ENCODE peak calls at places on chromosomes 6 and 20, in six cellular contexts. I is psoas muscle; C is body of pancreas; B is CD8-positive, alpha-beta memory T cell; L is MM.1S; N is PC-9. S is an unnamed sample.

GRCh38 chr6:68634503-68635411 is at the start of gene ADGRB3:
- DNase-seq in I (peak), C (peak), B (no peak), L (peak), N (peak), S (peak)

GRCh38 chr6:108750801-108751200 is 97.4 kb upstream of the ARMC2 start:
- DNase-seq in I (no peak), C (no peak), B (no peak), L (no peak), N (no peak), S (no peak)

GRCh38 chr6:5398530-5398929 is 137.2 kb downstream of the FARS2 start:
- DNase-seq in I (no peak), C (no peak), B (no peak), L (peak), N (no peak), S (no peak)

GRCh38 chr6:120671519-120671918 is 662.8 kb downstream of the TBC1D32 start:
- DNase-seq in I (no peak), C (no peak), B (no peak), L (no peak), N (no peak), S (no peak)

GRCh38 chr6:12801141-12801540 is 84.6 kb downstream of the PHACTR1 start:
- DNase-seq in I (no peak), C (no peak), B (no peak), L (no peak), N (no peak), S (no peak)

GRCh38 chr6:41411961-41412360 is 76.6 kb downstream of the NCR2 start:
- DNase-seq in I (no peak), C (no peak), B (no peak), L (no peak), N (no peak), S (no peak)

GRCh38 chr6:140537211-140537610 is 1162.8 kb upstream of the CITED2 start:
- DNase-seq in I (no peak), C (no peak), B (no peak), L (no peak), N (no peak), S (no peak)

GRCh38 chr6:41896280-41896679 is 1.1 kb upstream of the USP49 start:
- DNase-seq in I (no peak), C (no peak), B (no peak), L (no peak), N (no peak), S (no peak)

DNA sequence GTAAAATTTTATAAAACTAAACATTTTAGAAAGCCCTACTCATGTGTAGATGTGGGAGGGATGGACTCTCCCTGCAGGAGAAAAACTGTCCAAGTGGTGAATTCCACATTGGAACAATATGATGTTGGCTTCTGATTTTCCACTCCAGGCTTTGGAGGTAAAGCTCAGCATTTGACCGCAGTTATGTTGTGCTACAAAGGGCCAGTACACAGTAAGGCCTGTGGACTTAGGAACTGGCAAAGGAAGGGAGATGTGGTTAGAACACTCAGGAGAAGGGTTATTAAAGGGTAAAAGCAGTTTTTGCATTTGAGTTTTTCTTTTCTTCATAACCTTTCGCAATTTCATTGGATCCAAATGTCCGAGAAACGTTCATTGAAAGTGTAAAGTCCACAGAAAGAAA is 150.3 kb upstream of the SASH1 start:
- DNase-seq in I (no peak), C (no peak), B (no peak), L (no peak), N (no peak), S (no peak)
- H3K27ac ChIP-seq in I (peak), C (no peak), B (no peak), L (no peak), N (peak), S (peak)

GRCh38 chr20:38050691-38051090 is 17.1 kb downstream of the RPRD1B start:
- DNase-seq in I (no peak), C (no peak), B (no peak), L (no peak), N (no peak), S (no peak)
- H3K27ac ChIP-seq in I (peak), C (no peak), B (no peak), L (peak), N (no peak), S (no peak)

DNA sequence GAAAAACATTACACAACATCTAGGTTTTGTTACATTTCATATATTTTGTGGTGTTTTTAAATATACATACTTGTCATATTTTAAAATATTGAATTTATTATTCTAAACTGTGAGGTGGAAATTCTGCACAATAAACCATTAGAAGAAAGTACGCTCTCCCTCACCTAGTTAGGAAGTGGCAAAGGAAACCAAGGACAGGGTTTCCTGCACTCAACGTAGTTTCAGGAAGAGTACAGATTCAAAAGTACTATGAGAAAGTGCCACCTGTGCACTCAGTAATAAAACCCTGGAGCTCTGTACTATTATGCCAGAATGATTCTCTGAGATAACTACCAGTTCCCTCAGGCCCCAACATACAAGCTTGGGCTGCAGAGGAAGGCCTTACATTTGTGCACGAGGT is 54.6 kb upstream of the MRAP2 start:
- DNase-seq in I (no peak), C (no peak), B (no peak), L (no peak), N (no peak), S (no peak)
- H3K27ac ChIP-seq in I (no peak), C (no peak), B (no peak), L (no peak), N (no peak), S (no peak)

GRCh38 chr6:39206250-39206721 is 23.0 kb downstream of the KCNK5 start:
- DNase-seq in I (no peak), C (peak), B (no peak), L (no peak), N (no peak), S (no peak)
- H3K27ac ChIP-seq in I (no peak), C (peak), B (no peak), L (no peak), N (peak), S (no peak)

DNA sequence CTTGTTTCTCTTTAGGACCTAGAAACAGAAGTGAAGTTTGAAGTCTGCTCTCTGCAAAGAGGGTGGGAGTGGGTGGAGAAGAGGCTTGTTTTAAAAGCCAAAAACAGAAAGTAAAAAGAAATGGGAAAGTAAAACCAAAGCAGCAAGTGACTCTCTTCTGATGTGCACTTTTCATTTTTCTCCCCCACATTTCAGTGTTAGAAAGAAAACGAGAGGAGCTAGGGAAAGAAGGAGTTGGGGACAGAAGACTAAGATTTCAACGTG is 1.3 kb downstream of the C6orf141 start:
- DNase-seq in I (no peak), C (no peak), B (no peak), L (peak), N (no peak), S (no peak)
- H3K27ac ChIP-seq in I (no peak), C (peak), B (no peak), L (no peak), N (peak), S (no peak)

DNA sequence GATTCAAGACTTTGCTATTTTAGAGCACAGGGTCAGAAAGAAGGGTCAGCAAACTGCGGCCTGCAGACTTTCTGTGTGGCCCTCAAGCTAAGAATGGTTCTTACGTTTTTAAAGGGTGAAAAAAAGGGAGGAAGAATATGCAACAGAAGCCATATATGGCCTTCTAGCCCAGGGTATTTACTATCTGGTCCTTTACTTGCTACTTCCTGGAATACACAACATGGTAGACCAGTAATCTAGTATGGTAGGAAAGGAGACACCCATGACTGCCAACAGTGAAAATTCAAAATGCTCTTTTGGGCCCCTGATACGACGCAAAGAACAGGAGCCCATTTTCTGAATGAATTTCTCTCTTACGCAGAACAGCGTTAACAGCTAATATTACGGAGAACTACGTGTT is 60.4 kb upstream of the EMILIN3 start:
- DNase-seq in I (no peak), C (no peak), B (no peak), L (no peak), N (no peak), S (no peak)
- H3K27ac ChIP-seq in I (no peak), C (no peak), B (no peak), L (no peak), N (no peak), S (no peak)

GRCh38 chr6:82145926-82146452 is 101.6 kb downstream of the IBTK start:
- DNase-seq in I (no peak), C (no peak), B (no peak), L (no peak), N (no peak), S (no peak)

GRCh38 chr6:82144007-82144851 is 103.3 kb downstream of the IBTK start:
- DNase-seq in I (no peak), C (peak), B (no peak), L (peak), N (peak), S (peak)

GRCh38 chr6:82142524-82142923 is 105.0 kb downstream of the IBTK start:
- DNase-seq in I (no peak), C (no peak), B (no peak), L (no peak), N (no peak), S (no peak)

GRCh38 chr6:82144852-82145332 is 102.7 kb downstream of the IBTK start:
- DNase-seq in I (peak), C (peak), B (no peak), L (no peak), N (peak), S (peak)

DNA sequence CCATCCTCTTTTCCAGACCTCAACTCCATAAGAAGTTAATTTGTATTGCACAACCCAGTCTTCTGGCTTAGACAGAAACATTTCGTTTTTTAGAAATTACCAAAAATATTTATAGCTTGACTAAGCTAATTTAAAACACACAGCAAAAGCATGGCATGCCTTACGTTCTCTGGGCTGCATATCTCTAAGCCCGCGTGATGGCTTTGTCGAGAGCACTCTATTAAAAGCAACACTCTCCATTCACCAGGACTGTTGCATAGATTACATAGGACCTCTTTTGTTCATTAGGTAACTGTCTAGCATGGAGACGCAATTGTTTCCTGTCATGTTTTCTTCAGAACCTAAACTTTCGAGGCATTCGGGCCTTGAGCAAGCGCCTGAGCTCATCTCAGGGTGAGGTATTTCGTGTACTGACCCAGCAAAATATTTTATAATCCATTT is 104.5 kb downstream of the IBTK start:
- DNase-seq in I (no peak), C (no peak), B (no peak), L (no peak), N (no peak), S (no peak)
- H3K27ac ChIP-seq in I (no peak), C (no peak), B (no peak), L (peak), N (no peak), S (peak)

DNA sequence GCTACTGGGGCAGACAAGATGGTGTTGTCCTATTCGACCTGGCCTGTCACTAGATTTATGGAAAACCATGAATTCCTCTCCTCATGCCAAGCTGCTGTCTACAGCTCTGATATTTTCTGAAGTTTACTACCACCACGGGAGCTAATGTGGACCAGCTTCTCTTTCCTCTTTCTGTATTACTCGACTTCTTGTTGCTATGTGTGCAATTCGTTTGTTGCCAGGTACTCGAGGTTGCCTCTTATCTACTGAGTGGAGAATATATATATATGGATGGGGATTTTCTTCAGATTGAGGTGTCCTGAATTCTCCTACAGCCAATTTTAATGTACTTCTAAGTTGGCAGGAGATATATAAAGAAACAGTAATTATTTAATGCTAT is 34.7 kb downstream of the MAN1A1 start:
- DNase-seq in I (no peak), C (no peak), B (no peak), L (no peak), N (no peak), S (no peak)
- H3K27ac ChIP-seq in I (no peak), C (peak), B (peak), L (no peak), N (no peak), S (no peak)